ENCODE peak calls at places on chromosomes 12 and 14, in ten cellular contexts. Z is colonic mucosa, A is body of pancreas, P is vagina, D is NT2/D1, W is astrocyte, Q is H9, S is upper lobe of right lung, T is stomach, H is HepG2. U is an unnamed sample.

GRCh38 chr12:130474599-130474998 is 136.9 kb downstream of the PIWIL1 start:
- DNase-seq in Q (no peak), A (no peak), W (no peak), T (no peak), P (no peak), Z (no peak), H (no peak), D (no peak), S (no peak), U (no peak)

GRCh38 chr12:106342397-106343212 is 14.9 kb upstream of the POLR3B start:
- DNase-seq in Z (peak; percentile 67), D (no peak), P (no peak), T (peak; percentile 49), Q (no peak), H (peak; percentile 39), A (peak; percentile 64), W (peak; percentile 70), S (no peak), U (peak; percentile 75)

GRCh38 chr14:36373982-36374673 is 53.7 kb upstream of the MBIP start:
- DNase-seq in Q (peak; percentile 88), S (peak; percentile 81), T (peak; percentile 91), Z (peak; percentile 87), A (peak; percentile 87), D (peak; percentile 70), P (no peak), H (peak; percentile 92), W (peak; percentile 52), U (peak; percentile 74)

GRCh38 chr12:20188930-20189653 is 179.2 kb upstream of the PDE3A start:
- DNase-seq in W (no peak), Z (no peak), T (no peak), D (no peak), Q (no peak), H (peak; percentile 35), P (no peak), S (no peak), A (no peak), U (no peak)

GRCh38 chr12:5012337-5012736 is 31.3 kb upstream of the KCNA5 start:
- DNase-seq in Q (no peak), D (no peak), H (no peak), P (no peak), T (no peak), A (no peak), Z (no peak), W (no peak), S (no peak), U (no peak)

GRCh38 chr12:72133497-72134055 is 138.6 kb upstream of the TRHDE start:
- DNase-seq in P (no peak), S (no peak), H (no peak), Z (no peak), Q (peak; percentile 47), T (no peak), A (no peak), D (peak; percentile 9), W (no peak), U (peak; percentile 1)

GRCh38 chr12:7439579-7440505 is 4.1 kb downstream of the CD163L1 start:
- DNase-seq in W (peak; percentile 45), A (peak; percentile 57), P (no peak), Z (peak; percentile 57), H (no peak), Q (peak; percentile 94), T (no peak), S (peak; percentile 68), D (no peak), U (peak; percentile 41)

GRCh38 chr12:2893007-2893406 is 2.3 kb downstream of the TULP3 start:
- DNase-seq in H (peak; percentile 46), W (peak; percentile 88), A (no peak), Q (no peak), S (no peak), D (no peak), Z (no peak), T (no peak), P (no peak), U (peak; percentile 92)

GRCh38 chr14:100810861-100811461 is 15.0 kb upstream of the MEG3 start:
- DNase-seq in W (peak; percentile 69), P (no peak), A (no peak), Q (no peak), D (no peak), Z (no peak), H (no peak), S (no peak), T (no peak), U (no peak)

DNA sequence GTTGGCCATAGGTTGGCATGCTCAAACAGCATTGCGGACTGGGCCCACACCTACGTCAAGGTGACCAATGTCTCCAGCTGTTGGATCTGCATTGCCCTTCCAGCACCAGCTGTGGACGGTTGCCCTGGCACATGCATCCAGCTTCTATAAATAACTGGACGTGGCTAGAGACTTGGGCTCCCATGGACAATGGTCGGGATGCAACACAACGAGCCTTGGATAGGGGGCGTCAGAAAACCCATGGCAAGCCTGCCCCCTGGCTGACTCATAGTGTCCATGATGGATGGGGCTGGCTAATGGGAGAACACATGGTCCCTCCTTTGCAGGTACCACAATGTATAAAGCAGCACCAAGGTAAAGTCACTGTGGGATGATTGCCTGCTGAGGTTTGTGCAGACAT is 331.6 kb upstream of the FAR2 start:
- DNase-seq in A (no peak), Q (no peak), T (no peak), P (no peak), H (no peak), W (no peak), D (no peak), Z (no peak), S (no peak), U (no peak)
- H3K9me3 ChIP-seq in A (no peaks in the 10 kb centered on the region), Q (no peaks in the 10 kb centered on the region), T (no peaks in the 10 kb centered on the region), P (no peaks in the 10 kb centered on the region), H (no peaks in the 10 kb centered on the region), W (no peaks in the 10 kb centered on the region), D (peaks cover 7% of the 10 kb centered on the region), Z (no peaks in the 10 kb centered on the region), S (no peaks in the 10 kb centered on the region), U (no peaks in the 10 kb centered on the region)

GRCh38 chr12:128595609-128596008 is 228.1 kb downstream of the SLC15A4 start:
- DNase-seq in Q (no peak), Z (no peak), T (no peak), P (no peak), S (no peak), W (no peak), H (no peak), A (no peak), D (no peak), U (no peak)
- H3K9me3 ChIP-seq in Q (no peaks in the 10 kb centered on the region), Z (no peaks in the 10 kb centered on the region), T (no peaks in the 10 kb centered on the region), P (no peaks in the 10 kb centered on the region), S (no peaks in the 10 kb centered on the region), W (peaks cover 4% of the 10 kb centered on the region), H (no peaks in the 10 kb centered on the region), A (no peaks in the 10 kb centered on the region), D (no peaks in the 10 kb centered on the region), U (peaks cover 35% of the 10 kb centered on the region)

DNA sequence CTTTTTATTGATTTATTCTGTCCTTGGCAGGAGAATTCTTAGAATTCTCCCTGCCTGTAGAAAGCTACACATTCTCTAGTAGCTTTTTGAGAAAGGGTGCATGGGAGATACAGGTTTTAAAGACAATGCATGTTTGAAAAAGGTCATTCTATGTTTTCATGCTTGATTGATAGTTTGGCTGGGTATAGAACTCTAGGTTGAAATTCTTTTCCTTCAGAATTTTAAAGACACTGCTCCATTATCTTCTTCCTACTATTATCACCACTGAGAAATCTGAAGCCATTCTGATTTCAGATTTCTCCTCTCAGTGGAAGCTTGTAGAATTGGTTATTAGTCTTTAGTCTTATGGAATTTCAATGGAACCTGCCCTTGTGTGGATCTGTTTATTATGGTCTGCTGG is 14.0 kb downstream of the ATF7IP start:
- DNase-seq in A (no peak), Z (no peak), H (no peak), S (no peak), Q (no peak), D (no peak), W (no peak), P (no peak), T (no peak), U (no peak)
- H3K9me3 ChIP-seq in A (no peaks in the 10 kb centered on the region), Z (peaks cover 10% of the 10 kb centered on the region), H (peaks cover 18% of the 10 kb centered on the region), S (peaks cover 13% of the 10 kb centered on the region), Q (peaks cover 11% of the 10 kb centered on the region), D (peaks cover 31% of the 10 kb centered on the region), W (no peaks in the 10 kb centered on the region), P (peaks cover 8% of the 10 kb centered on the region), T (peaks cover 8% of the 10 kb centered on the region), U (peaks cover 4% of the 10 kb centered on the region)

GRCh38 chr14:91336093-91336450 is 81.5 kb downstream of the CCDC88C start:
- DNase-seq in H (no peak), W (no peak), Z (no peak), A (no peak), S (no peak), T (no peak), P (no peak), D (no peak), Q (no peak), U (no peak)

GRCh38 chr14:91331761-91332447 is 85.7 kb downstream of the CCDC88C start:
- DNase-seq in D (no peak), Q (no peak), P (no peak), H (no peak), W (no peak), T (no peak), A (peak; percentile 23), S (peak; percentile 84), Z (no peak), U (no peak)

GRCh38 chr14:91335191-91336092 is 82.2 kb downstream of the CCDC88C start:
- DNase-seq in T (no peak), P (no peak), D (no peak), S (no peak), W (no peak), Q (no peak), A (no peak), Z (no peak), H (no peak), U (no peak)

GRCh38 chr14:91332448-91333059 is 85.1 kb downstream of the CCDC88C start:
- DNase-seq in P (no peak), Z (peak; percentile 66), H (peak; percentile 14), W (no peak), A (peak; percentile 70), Q (no peak), S (no peak), T (peak; percentile 60), D (no peak), U (no peak)

DNA sequence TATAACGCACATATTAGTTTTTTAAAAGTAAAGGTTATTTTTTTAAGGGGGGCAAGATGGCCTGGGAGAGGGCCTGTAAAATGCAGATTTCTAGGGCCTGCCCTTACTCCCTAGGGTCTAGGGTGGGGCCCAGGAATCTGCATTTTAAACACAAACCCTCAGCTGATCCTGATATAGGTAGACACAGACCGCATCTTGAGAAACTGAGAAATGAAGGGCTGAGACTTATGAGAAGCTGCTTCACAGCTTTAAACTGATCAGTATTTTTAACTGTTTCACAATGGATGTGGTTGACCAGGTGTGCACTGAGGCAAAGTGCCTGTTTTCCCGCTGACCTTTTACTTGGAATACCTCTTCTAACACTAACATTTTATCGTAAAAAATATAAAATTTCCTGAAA is 84.0 kb downstream of the CCDC88C start:
- DNase-seq in W (no peak), A (no peak), S (no peak), D (no peak), P (no peak), H (no peak), Z (no peak), T (no peak), Q (no peak), U (no peak)
- H3K9me3 ChIP-seq in W (no peaks in the 10 kb centered on the region), A (no peaks in the 10 kb centered on the region), S (no peaks in the 10 kb centered on the region), D (no peaks in the 10 kb centered on the region), P (no peaks in the 10 kb centered on the region), H (no peaks in the 10 kb centered on the region), Z (no peaks in the 10 kb centered on the region), T (no peaks in the 10 kb centered on the region), Q (no peaks in the 10 kb centered on the region), U (no peaks in the 10 kb centered on the region)

U was measured in IMR-90.